ENCODE peak calls at places on chromosomes 16 and 17, in five cellular contexts. One of them, this sample, is unnamed. For H3K4me1, the result is how much of the 10 kb centered on the place peaks cover.

GRCh38 chr17:56222255-56222654 is 69.0 kb downstream of the ANKFN1 start:
- DNase-seq in ovary: no peak
- DNase-seq in Peyer's patch: no peak
- DNase-seq in BE2C: no peak
- DNase-seq in naive thymus-derived CD4-positive, alpha-beta T cell: no peak
- DNase-seq in this sample: no peak

GRCh38 chr17:65550075-65550635 is 11.3 kb downstream of the AXIN2 start:
- DNase-seq in ovary: no peak
- DNase-seq in Peyer's patch: no peak
- DNase-seq in BE2C: no peak
- DNase-seq in naive thymus-derived CD4-positive, alpha-beta T cell: no peak
- DNase-seq in this sample: no peak

GRCh38 chr17:74760404-74761105 is 12.1 kb downstream of the NHERF1 start:
- DNase-seq in ovary: no peak
- DNase-seq in Peyer's patch: no peak
- DNase-seq in BE2C: peak
- DNase-seq in naive thymus-derived CD4-positive, alpha-beta T cell: no peak
- DNase-seq in this sample: no peak

GRCh38 chr17:79455636-79456035 is 155.2 kb downstream of the RBFOX3 start:
- DNase-seq in ovary: no peak
- DNase-seq in Peyer's patch: no peak
- DNase-seq in BE2C: no peak
- DNase-seq in naive thymus-derived CD4-positive, alpha-beta T cell: no peak
- DNase-seq in this sample: no peak

GRCh38 chr16:82404586-82405315 is 222.0 kb upstream of the CDH13 start:
- DNase-seq in ovary: no peak
- DNase-seq in Peyer's patch: no peak
- DNase-seq in BE2C: no peak
- DNase-seq in naive thymus-derived CD4-positive, alpha-beta T cell: no peak
- DNase-seq in this sample: no peak

GRCh38 chr16:29645699-29646187 is 17.3 kb upstream of the SPN start:
- DNase-seq in ovary: no peak
- DNase-seq in Peyer's patch: no peak
- DNase-seq in BE2C: peak
- DNase-seq in naive thymus-derived CD4-positive, alpha-beta T cell: no peak
- DNase-seq in this sample: no peak

GRCh38 chr16:70770291-70770967 is 30.5 kb downstream of the VAC14 start:
- DNase-seq in ovary: no peak
- DNase-seq in Peyer's patch: no peak
- DNase-seq in BE2C: no peak
- DNase-seq in naive thymus-derived CD4-positive, alpha-beta T cell: no peak
- DNase-seq in this sample: no peak

GRCh38 chr16:59249049-59249448 is 514.9 kb upstream of the GOT2 start:
- DNase-seq in ovary: no peak
- DNase-seq in Peyer's patch: no peak
- DNase-seq in BE2C: no peak
- DNase-seq in naive thymus-derived CD4-positive, alpha-beta T cell: no peak
- DNase-seq in this sample: no peak

GRCh38 chr16:70396209-70396904 is 42.5 kb downstream of the ST3GAL2 start:
- DNase-seq in ovary: no peak
- DNase-seq in Peyer's patch: peak
- DNase-seq in BE2C: peak
- DNase-seq in naive thymus-derived CD4-positive, alpha-beta T cell: no peak
- DNase-seq in this sample: no peak

GRCh38 chr17:2015314-2015713 is 9.8 kb downstream of the RTN4RL1 start:
- DNase-seq in ovary: no peak
- DNase-seq in Peyer's patch: no peak
- DNase-seq in BE2C: no peak
- DNase-seq in naive thymus-derived CD4-positive, alpha-beta T cell: no peak
- DNase-seq in this sample: no peak

GRCh38 chr17:2017274-2017941 is 7.7 kb downstream of the RTN4RL1 start:
- DNase-seq in ovary: no peak
- DNase-seq in Peyer's patch: peak
- DNase-seq in BE2C: no peak
- DNase-seq in naive thymus-derived CD4-positive, alpha-beta T cell: no peak
- DNase-seq in this sample: no peak

GRCh38 chr17:2013994-2014317 is 11.2 kb downstream of the RTN4RL1 start:
- DNase-seq in ovary: no peak
- DNase-seq in Peyer's patch: no peak
- DNase-seq in BE2C: no peak
- DNase-seq in naive thymus-derived CD4-positive, alpha-beta T cell: no peak
- DNase-seq in this sample: no peak

GRCh38 chr17:2018716-2019490 is 6.2 kb downstream of the RTN4RL1 start:
- DNase-seq in ovary: no peak
- DNase-seq in Peyer's patch: no peak
- DNase-seq in BE2C: no peak
- DNase-seq in naive thymus-derived CD4-positive, alpha-beta T cell: no peak
- DNase-seq in this sample: no peak

DNA sequence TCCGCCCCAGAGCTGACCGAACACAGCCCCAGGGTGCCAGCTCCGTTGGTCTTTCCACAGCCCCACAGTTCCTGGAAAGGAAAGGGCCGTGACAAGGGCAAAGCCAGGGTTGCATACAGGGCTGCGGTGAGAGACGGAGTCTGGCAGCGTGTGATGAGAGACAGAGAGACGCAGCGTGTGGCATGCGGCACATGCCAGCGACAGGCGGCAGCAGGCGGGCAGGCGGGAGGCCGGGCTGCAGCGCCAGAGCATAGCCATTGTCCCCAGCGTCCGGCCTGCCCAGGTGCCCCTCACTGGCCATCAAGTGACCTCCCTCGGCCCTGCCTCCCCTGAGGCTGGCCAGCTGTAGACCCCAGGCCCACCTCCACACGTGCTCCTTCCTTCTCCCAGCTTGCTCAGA is 8.6 kb downstream of the RTN4RL1 start:
- DNase-seq in ovary: no peak
- DNase-seq in Peyer's patch: no peak
- DNase-seq in BE2C: no peak
- DNase-seq in naive thymus-derived CD4-positive, alpha-beta T cell: no peak
- DNase-seq in this sample: no peak
- H3K4me1 ChIP-seq in ovary: under half
- H3K4me1 ChIP-seq in Peyer's patch: under half
- H3K4me1 ChIP-seq in BE2C: under half
- H3K4me1 ChIP-seq in naive thymus-derived CD4-positive, alpha-beta T cell: under half
- H3K4me1 ChIP-seq in this sample: under half

GRCh38 chr17:17757944-17758343 is 76.7 kb downstream of the RAI1 start:
- DNase-seq in ovary: no peak
- DNase-seq in Peyer's patch: no peak
- DNase-seq in BE2C: no peak
- DNase-seq in naive thymus-derived CD4-positive, alpha-beta T cell: no peak
- DNase-seq in this sample: no peak

GRCh38 chr17:17757391-17757791 is 76.1 kb downstream of the RAI1 start:
- DNase-seq in ovary: no peak
- DNase-seq in Peyer's patch: peak
- DNase-seq in BE2C: no peak
- DNase-seq in naive thymus-derived CD4-positive, alpha-beta T cell: no peak
- DNase-seq in this sample: no peak

GRCh38 chr17:17760872-17761550 is 75.8 kb downstream of the SREBF1 start:
- DNase-seq in ovary: no peak
- DNase-seq in Peyer's patch: no peak
- DNase-seq in BE2C: no peak
- DNase-seq in naive thymus-derived CD4-positive, alpha-beta T cell: no peak
- DNase-seq in this sample: no peak

GRCh38 chr17:17758443-17758842 is 77.2 kb downstream of the RAI1 start:
- DNase-seq in ovary: no peak
- DNase-seq in Peyer's patch: no peak
- DNase-seq in BE2C: no peak
- DNase-seq in naive thymus-derived CD4-positive, alpha-beta T cell: no peak
- DNase-seq in this sample: no peak

GRCh38 chr17:17759164-17759563 is 77.6 kb downstream of the SREBF1 start:
- DNase-seq in ovary: no peak
- DNase-seq in Peyer's patch: no peak
- DNase-seq in BE2C: no peak
- DNase-seq in naive thymus-derived CD4-positive, alpha-beta T cell: no peak
- DNase-seq in this sample: no peak
- H3K4me1 ChIP-seq in ovary: under half
- H3K4me1 ChIP-seq in Peyer's patch: under half
- H3K4me1 ChIP-seq in BE2C: under half
- H3K4me1 ChIP-seq in naive thymus-derived CD4-positive, alpha-beta T cell: under half
- H3K4me1 ChIP-seq in this sample: half or more

GRCh38 chr17:19361975-19362292 is 589 bp downstream of the B9D1 start:
- DNase-seq in ovary: no peak
- DNase-seq in Peyer's patch: no peak
- DNase-seq in BE2C: no peak
- DNase-seq in naive thymus-derived CD4-positive, alpha-beta T cell: no peak
- DNase-seq in this sample: no peak
- H3K4me1 ChIP-seq in ovary: under half
- H3K4me1 ChIP-seq in Peyer's patch: under half
- H3K4me1 ChIP-seq in BE2C: under half
- H3K4me1 ChIP-seq in naive thymus-derived CD4-positive, alpha-beta T cell: under half
- H3K4me1 ChIP-seq in this sample: under half

GRCh38 chr16:66523861-66524354 is 26.0 kb downstream of the TK2 start:
- DNase-seq in ovary: no peak
- DNase-seq in Peyer's patch: peak
- DNase-seq in BE2C: no peak
- DNase-seq in naive thymus-derived CD4-positive, alpha-beta T cell: peak
- DNase-seq in this sample: peak
- H3K4me1 ChIP-seq in ovary: under half
- H3K4me1 ChIP-seq in Peyer's patch: half or more
- H3K4me1 ChIP-seq in BE2C: under half
- H3K4me1 ChIP-seq in naive thymus-derived CD4-positive, alpha-beta T cell: half or more
- H3K4me1 ChIP-seq in this sample: half or more

GRCh38 chr16:9681556-9681955 is 500.7 kb downstream of the GRIN2A start:
- DNase-seq in ovary: no peak
- DNase-seq in Peyer's patch: no peak
- DNase-seq in BE2C: no peak
- DNase-seq in naive thymus-derived CD4-positive, alpha-beta T cell: no peak
- DNase-seq in this sample: no peak

GRCh38 chr16:9680021-9680655 is 502.1 kb downstream of the GRIN2A start:
- DNase-seq in ovary: no peak
- DNase-seq in Peyer's patch: no peak
- DNase-seq in BE2C: no peak
- DNase-seq in naive thymus-derived CD4-positive, alpha-beta T cell: no peak
- DNase-seq in this sample: no peak

GRCh38 chr16:9680968-9681367 is 501.3 kb downstream of the GRIN2A start:
- DNase-seq in ovary: no peak
- DNase-seq in Peyer's patch: no peak
- DNase-seq in BE2C: no peak
- DNase-seq in naive thymus-derived CD4-positive, alpha-beta T cell: no peak
- DNase-seq in this sample: no peak

GRCh38 chr16:9682320-9682719 is 499.9 kb downstream of the GRIN2A start:
- DNase-seq in ovary: no peak
- DNase-seq in Peyer's patch: no peak
- DNase-seq in BE2C: no peak
- DNase-seq in naive thymus-derived CD4-positive, alpha-beta T cell: no peak
- DNase-seq in this sample: no peak

GRCh38 chr16:9683677-9684076 is 498.6 kb downstream of the GRIN2A start:
- DNase-seq in ovary: no peak
- DNase-seq in Peyer's patch: no peak
- DNase-seq in BE2C: no peak
- DNase-seq in naive thymus-derived CD4-positive, alpha-beta T cell: no peak
- DNase-seq in this sample: no peak
- H3K4me1 ChIP-seq in ovary: under half
- H3K4me1 ChIP-seq in Peyer's patch: under half
- H3K4me1 ChIP-seq in BE2C: under half
- H3K4me1 ChIP-seq in naive thymus-derived CD4-positive, alpha-beta T cell: under half
- H3K4me1 ChIP-seq in this sample: under half

DNA sequence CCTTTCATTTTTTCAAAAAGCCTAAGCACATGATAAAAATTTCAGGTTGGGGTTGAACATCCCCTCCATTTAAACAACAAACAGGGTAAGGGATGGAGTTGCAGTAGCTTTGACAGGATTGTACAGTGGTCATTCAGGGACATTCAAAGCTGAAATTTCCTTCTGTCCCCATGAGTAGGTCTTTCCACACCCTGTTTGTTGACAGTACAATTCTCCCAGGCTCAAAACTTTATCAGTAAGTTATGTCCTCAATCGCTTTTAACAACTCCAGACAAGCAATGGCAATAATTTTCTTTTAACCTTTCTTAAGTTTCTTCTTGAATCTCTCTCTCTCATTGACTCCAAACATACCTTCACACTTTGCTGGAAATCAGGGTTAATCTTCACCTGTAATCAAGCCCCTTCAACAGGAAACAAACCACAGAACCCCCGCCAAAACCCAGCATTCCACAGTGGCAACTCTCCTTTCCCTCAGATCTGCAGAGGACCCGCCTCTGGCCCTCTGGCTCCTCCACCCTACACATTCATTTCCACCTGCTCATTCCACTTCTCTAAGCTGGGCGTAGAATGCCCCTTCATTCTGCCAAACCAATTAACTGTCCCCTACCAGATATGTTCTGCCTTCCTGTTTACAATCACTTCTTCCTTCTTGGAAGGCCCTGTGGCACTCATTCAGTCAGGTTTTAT is 20.7 kb downstream of the TXNDC11 start:
- DNase-seq in ovary: no peak
- DNase-seq in Peyer's patch: no peak
- DNase-seq in BE2C: no peak
- DNase-seq in naive thymus-derived CD4-positive, alpha-beta T cell: no peak
- DNase-seq in this sample: no peak
- H3K4me1 ChIP-seq in ovary: under half
- H3K4me1 ChIP-seq in Peyer's patch: under half
- H3K4me1 ChIP-seq in BE2C: under half
- H3K4me1 ChIP-seq in naive thymus-derived CD4-positive, alpha-beta T cell: under half
- H3K4me1 ChIP-seq in this sample: under half

GRCh38 chr17:1111599-1112443 is 68.0 kb downstream of the ABR start:
- DNase-seq in ovary: no peak
- DNase-seq in Peyer's patch: no peak
- DNase-seq in BE2C: peak
- DNase-seq in naive thymus-derived CD4-positive, alpha-beta T cell: no peak
- DNase-seq in this sample: no peak
- H3K4me1 ChIP-seq in ovary: under half
- H3K4me1 ChIP-seq in Peyer's patch: under half
- H3K4me1 ChIP-seq in BE2C: under half
- H3K4me1 ChIP-seq in naive thymus-derived CD4-positive, alpha-beta T cell: under half
- H3K4me1 ChIP-seq in this sample: under half

GRCh38 chr16:88651276-88651988 is 579 bp upstream of the CYBA start:
- DNase-seq in ovary: no peak
- DNase-seq in Peyer's patch: peak
- DNase-seq in BE2C: peak
- DNase-seq in naive thymus-derived CD4-positive, alpha-beta T cell: peak
- DNase-seq in this sample: peak

GRCh38 chr16:88650749-88651275 is at the start of gene CYBA:
- DNase-seq in ovary: peak
- DNase-seq in Peyer's patch: peak
- DNase-seq in BE2C: peak
- DNase-seq in naive thymus-derived CD4-positive, alpha-beta T cell: peak
- DNase-seq in this sample: peak

GRCh38 chr16:88651989-88652762 is 1.3 kb upstream of the CYBA start:
- DNase-seq in ovary: no peak
- DNase-seq in Peyer's patch: no peak
- DNase-seq in BE2C: no peak
- DNase-seq in naive thymus-derived CD4-positive, alpha-beta T cell: no peak
- DNase-seq in this sample: peak

GRCh38 chr16:88649195-88649923 is 1.5 kb downstream of the CYBA start:
- DNase-seq in ovary: no peak
- DNase-seq in Peyer's patch: peak
- DNase-seq in BE2C: no peak
- DNase-seq in naive thymus-derived CD4-positive, alpha-beta T cell: no peak
- DNase-seq in this sample: no peak

GRCh38 chr16:88649924-88650748 is 717 bp downstream of the CYBA start:
- DNase-seq in ovary: no peak
- DNase-seq in Peyer's patch: peak
- DNase-seq in BE2C: peak
- DNase-seq in naive thymus-derived CD4-positive, alpha-beta T cell: peak
- DNase-seq in this sample: peak
- H3K4me1 ChIP-seq in ovary: under half
- H3K4me1 ChIP-seq in Peyer's patch: under half
- H3K4me1 ChIP-seq in BE2C: under half
- H3K4me1 ChIP-seq in naive thymus-derived CD4-positive, alpha-beta T cell: under half
- H3K4me1 ChIP-seq in this sample: under half

This sample was measured in CD8-positive, alpha-beta T cell.